ENCODE peak calls at places on chromosomes 16 and 17, in nine cellular contexts. S is Karpas-422; A is germinal center; B is MCF 10A; R is NCI-H1092; W is astrocyte of the spinal cord; C is T-cell; G is stimulated activated CD8-positive, alpha-beta memory T cell treated with anti-CD3 and anti-CD28 coated beads, Interleukin-2, amount 100 ng/mL, for 1 hour; D is breast epithelium. V is an unnamed sample.

GRCh38 chr16:29811896-29812665 is at the start of gene PRRT2:
- DNase-seq in S (peak; percentile 76), A (no peak), B (no peak), R (peak; percentile 65), W (peak; percentile 54), C (no peak), G (no peak), D (no peak), V (peak; percentile 29)

GRCh38 chr16:84368327-84368996 is at the start of gene ATP2C2:
- DNase-seq in S (no peak), A (no peak), B (peak; percentile 31), R (no peak), W (no peak), C (no peak), G (no peak), D (peak; percentile 69), V (no peak)

GRCh38 chr17:27792095-27792494 is 8.2 kb downstream of the NOS2 start:
- DNase-seq in S (no peak), A (no peak), B (no peak), R (no peak), W (no peak), C (no peak), G (no peak), D (no peak), V (no peak)

GRCh38 chr16:53773150-53773846 is 69.3 kb downstream of the FTO start:
- DNase-seq in S (peak; percentile 81), A (peak; percentile 6), B (peak; percentile 81), R (peak; percentile 32), W (peak; percentile 84), C (no peak), G (no peak), D (no peak), V (peak; percentile 41)

GRCh38 chr17:55172612-55173011 is 92.1 kb upstream of the HLF start:
- DNase-seq in S (no peak), A (no peak), B (peak; percentile 75), R (no peak), W (no peak), C (no peak), G (no peak), D (no peak), V (no peak)

GRCh38 chr17:879546-879945 is 97.4 kb downstream of the MRM3 start:
- DNase-seq in S (peak; percentile 90), A (peak; percentile 80), B (peak; percentile 98), R (peak; percentile 86), W (peak; percentile 81), C (peak; percentile 72), G (peak; percentile 45), D (peak; percentile 82), V (no peak)

GRCh38 chr16:23608194-23608593 is 12.1 kb upstream of the NDUFAB1 start:
- DNase-seq in S (no peak), A (no peak), B (peak; percentile 84), R (no peak), W (peak; percentile 51), C (no peak), G (no peak), D (no peak), V (no peak)

GRCh38 chr17:37885136-37885535 is 39.1 kb upstream of the TBC1D3K start:
- DNase-seq in S (no peak), A (no peak), B (no peak), R (no peak), W (no peak), C (no peak), G (no peak), D (no peak), V (no peak)

V was measured in NCI-H1694 treated with DMSO at 0.1 percent for 48 hours.